ENCODE peak calls at places on chromosome 12, in ten cellular contexts. One of them, this sample, is unnamed.
A peak's percentile ranks its signal among the peaks of the same experiment; 100 is the strongest.

GRCh38 chr12:18589316-18589715 is 148.5 kb downstream of the PLCZ1 start:
- DNase-seq in right atrium auricular region: no peak
- DNase-seq in A549: no peak
- DNase-seq in left ventricle myocardium inferior: no peak
- DNase-seq in right lobe of liver: no peak
- DNase-seq in psoas muscle: no peak
- DNase-seq in mesendoderm: no peak
- DNase-seq in tibial artery: no peak
- DNase-seq in stomach: no peak
- DNase-seq in neural progenitor cell: no peak
- DNase-seq in this sample: no peak

GRCh38 chr12:104626069-104626690 is 169.4 kb downstream of the CHST11 start:
- DNase-seq in right atrium auricular region: no peak
- DNase-seq in A549: no peak
- DNase-seq in left ventricle myocardium inferior: no peak
- DNase-seq in right lobe of liver: no peak
- DNase-seq in psoas muscle: no peak
- DNase-seq in mesendoderm: no peak
- DNase-seq in tibial artery: no peak
- DNase-seq in stomach: no peak
- DNase-seq in neural progenitor cell: no peak
- DNase-seq in this sample: no peak

GRCh38 chr12:121214855-121215745 is 5.2 kb downstream of the P2RX4 start:
- DNase-seq in right atrium auricular region: no peak
- DNase-seq in A549: peak; percentile 63
- DNase-seq in left ventricle myocardium inferior: no peak
- DNase-seq in right lobe of liver: no peak
- DNase-seq in psoas muscle: no peak
- DNase-seq in mesendoderm: no peak
- DNase-seq in tibial artery: no peak
- DNase-seq in stomach: peak; percentile 59
- DNase-seq in neural progenitor cell: no peak
- DNase-seq in this sample: no peak

GRCh38 chr12:4977104-4977503 is 66.6 kb upstream of the KCNA5 start:
- DNase-seq in right atrium auricular region: no peak
- DNase-seq in A549: no peak
- DNase-seq in left ventricle myocardium inferior: no peak
- DNase-seq in right lobe of liver: no peak
- DNase-seq in psoas muscle: no peak
- DNase-seq in mesendoderm: no peak
- DNase-seq in tibial artery: no peak
- DNase-seq in stomach: no peak
- DNase-seq in neural progenitor cell: no peak
- DNase-seq in this sample: no peak

GRCh38 chr12:117155278-117156060 is 34.8 kb downstream of the FBXO21 start:
- DNase-seq in right atrium auricular region: no peak
- DNase-seq in A549: peak; percentile 73
- DNase-seq in left ventricle myocardium inferior: peak; percentile 36
- DNase-seq in right lobe of liver: peak; percentile 86
- DNase-seq in psoas muscle: peak; percentile 24
- DNase-seq in mesendoderm: peak; percentile 99
- DNase-seq in tibial artery: no peak
- DNase-seq in stomach: peak; percentile 75
- DNase-seq in neural progenitor cell: peak; percentile 92
- DNase-seq in this sample: peak; percentile 45

GRCh38 chr12:121452356-121453021 is 52.6 kb downstream of the RNF34 start:
- DNase-seq in right atrium auricular region: no peak
- DNase-seq in A549: no peak
- DNase-seq in left ventricle myocardium inferior: no peak
- DNase-seq in right lobe of liver: peak; percentile 59
- DNase-seq in psoas muscle: no peak
- DNase-seq in mesendoderm: no peak
- DNase-seq in tibial artery: no peak
- DNase-seq in stomach: no peak
- DNase-seq in neural progenitor cell: no peak
- DNase-seq in this sample: peak; percentile 73

GRCh38 chr12:123765504-123766035 is 3.5 kb downstream of the DNAH10 start:
- DNase-seq in right atrium auricular region: no peak
- DNase-seq in A549: no peak
- DNase-seq in left ventricle myocardium inferior: no peak
- DNase-seq in right lobe of liver: no peak
- DNase-seq in psoas muscle: no peak
- DNase-seq in mesendoderm: no peak
- DNase-seq in tibial artery: no peak
- DNase-seq in stomach: no peak
- DNase-seq in neural progenitor cell: no peak
- DNase-seq in this sample: no peak

GRCh38 chr12:23262670-23263069 is 637.7 kb downstream of the ETNK1 start:
- DNase-seq in right atrium auricular region: no peak
- DNase-seq in A549: no peak
- DNase-seq in left ventricle myocardium inferior: no peak
- DNase-seq in right lobe of liver: no peak
- DNase-seq in psoas muscle: no peak
- DNase-seq in mesendoderm: no peak
- DNase-seq in tibial artery: no peak
- DNase-seq in stomach: no peak
- DNase-seq in neural progenitor cell: no peak
- DNase-seq in this sample: no peak

GRCh38 chr12:22525426-22525825 is 18.9 kb downstream of the C2CD5 start:
- DNase-seq in right atrium auricular region: no peak
- DNase-seq in A549: no peak
- DNase-seq in left ventricle myocardium inferior: no peak
- DNase-seq in right lobe of liver: no peak
- DNase-seq in psoas muscle: no peak
- DNase-seq in mesendoderm: no peak
- DNase-seq in tibial artery: no peak
- DNase-seq in stomach: no peak
- DNase-seq in neural progenitor cell: no peak
- DNase-seq in this sample: no peak

GRCh38 chr12:101777476-101777875 is 38.2 kb upstream of the SYCP3 start:
- DNase-seq in right atrium auricular region: no peak
- DNase-seq in A549: no peak
- DNase-seq in left ventricle myocardium inferior: no peak
- DNase-seq in right lobe of liver: no peak
- DNase-seq in psoas muscle: no peak
- DNase-seq in mesendoderm: no peak
- DNase-seq in tibial artery: no peak
- DNase-seq in stomach: no peak
- DNase-seq in neural progenitor cell: no peak
- DNase-seq in this sample: no peak

GRCh38 chr12:99339663-99340062 is 307.9 kb upstream of the GARIN6 start:
- DNase-seq in right atrium auricular region: no peak
- DNase-seq in A549: no peak
- DNase-seq in left ventricle myocardium inferior: no peak
- DNase-seq in right lobe of liver: no peak
- DNase-seq in psoas muscle: no peak
- DNase-seq in mesendoderm: no peak
- DNase-seq in tibial artery: no peak
- DNase-seq in stomach: no peak
- DNase-seq in neural progenitor cell: no peak
- DNase-seq in this sample: no peak

GRCh38 chr12:11941601-11942360 is 129.0 kb upstream of the BCL2L14 start:
- DNase-seq in right atrium auricular region: no peak
- DNase-seq in A549: no peak
- DNase-seq in left ventricle myocardium inferior: no peak
- DNase-seq in right lobe of liver: no peak
- DNase-seq in psoas muscle: no peak
- DNase-seq in mesendoderm: no peak
- DNase-seq in tibial artery: no peak
- DNase-seq in stomach: peak; percentile 50
- DNase-seq in neural progenitor cell: no peak
- DNase-seq in this sample: no peak

GRCh38 chr12:65853489-65854157 is 29.3 kb downstream of the HMGA2 start:
- DNase-seq in right atrium auricular region: no peak
- DNase-seq in A549: no peak
- DNase-seq in left ventricle myocardium inferior: no peak
- DNase-seq in right lobe of liver: no peak
- DNase-seq in psoas muscle: no peak
- DNase-seq in mesendoderm: no peak
- DNase-seq in tibial artery: no peak
- DNase-seq in stomach: no peak
- DNase-seq in neural progenitor cell: no peak
- DNase-seq in this sample: no peak

GRCh38 chr12:104687823-104688573 is 231.2 kb downstream of the CHST11 start:
- DNase-seq in right atrium auricular region: no peak
- DNase-seq in A549: no peak
- DNase-seq in left ventricle myocardium inferior: no peak
- DNase-seq in right lobe of liver: no peak
- DNase-seq in psoas muscle: no peak
- DNase-seq in mesendoderm: no peak
- DNase-seq in tibial artery: no peak
- DNase-seq in stomach: no peak
- DNase-seq in neural progenitor cell: no peak
- DNase-seq in this sample: no peak

GRCh38 chr12:126457776-126458175 is 1392.5 kb downstream of the AACS start:
- DNase-seq in right atrium auricular region: no peak
- DNase-seq in A549: no peak
- DNase-seq in left ventricle myocardium inferior: no peak
- DNase-seq in right lobe of liver: no peak
- DNase-seq in psoas muscle: no peak
- DNase-seq in mesendoderm: no peak
- DNase-seq in tibial artery: no peak
- DNase-seq in stomach: no peak
- DNase-seq in neural progenitor cell: no peak
- DNase-seq in this sample: no peak

GRCh38 chr12:49565119-49565955 is 2.6 kb downstream of the MCRS1 start:
- DNase-seq in right atrium auricular region: no peak
- DNase-seq in A549: no peak
- DNase-seq in left ventricle myocardium inferior: peak; percentile 49
- DNase-seq in right lobe of liver: no peak
- DNase-seq in psoas muscle: no peak
- DNase-seq in mesendoderm: no peak
- DNase-seq in tibial artery: peak; percentile 24
- DNase-seq in stomach: no peak
- DNase-seq in neural progenitor cell: no peak
- DNase-seq in this sample: no peak

GRCh38 chr12:96083020-96083489 is 47.7 kb upstream of the LTA4H start:
- DNase-seq in right atrium auricular region: no peak
- DNase-seq in A549: no peak
- DNase-seq in left ventricle myocardium inferior: no peak
- DNase-seq in right lobe of liver: no peak
- DNase-seq in psoas muscle: no peak
- DNase-seq in mesendoderm: peak; percentile 54
- DNase-seq in tibial artery: no peak
- DNase-seq in stomach: no peak
- DNase-seq in neural progenitor cell: no peak
- DNase-seq in this sample: no peak

GRCh38 chr12:121894633-121895032 is 6.0 kb downstream of the PSMD9 start:
- DNase-seq in right atrium auricular region: no peak
- DNase-seq in A549: peak; percentile 49
- DNase-seq in left ventricle myocardium inferior: no peak
- DNase-seq in right lobe of liver: no peak
- DNase-seq in psoas muscle: no peak
- DNase-seq in mesendoderm: peak; percentile 69
- DNase-seq in tibial artery: no peak
- DNase-seq in stomach: no peak
- DNase-seq in neural progenitor cell: peak; percentile 59
- DNase-seq in this sample: no peak

GRCh38 chr12:76543831-76544347 is 15.7 kb downstream of the OSBPL8 start:
- DNase-seq in right atrium auricular region: no peak
- DNase-seq in A549: no peak
- DNase-seq in left ventricle myocardium inferior: no peak
- DNase-seq in right lobe of liver: no peak
- DNase-seq in psoas muscle: no peak
- DNase-seq in mesendoderm: no peak
- DNase-seq in tibial artery: no peak
- DNase-seq in stomach: no peak
- DNase-seq in neural progenitor cell: no peak
- DNase-seq in this sample: no peak
- H3K4me1 ChIP-seq in right atrium auricular region: peaks cover 29% of the 10 kb centered on the region
- H3K4me1 ChIP-seq in A549: peaks cover 11% of the 10 kb centered on the region
- H3K4me1 ChIP-seq in left ventricle myocardium inferior: peaks cover 60% of the 10 kb centered on the region
- H3K4me1 ChIP-seq in right lobe of liver: no peaks in the 10 kb centered on the region
- H3K4me1 ChIP-seq in psoas muscle: peaks cover 52% of the 10 kb centered on the region
- H3K4me1 ChIP-seq in mesendoderm: peaks cover 1% of the 10 kb centered on the region
- H3K4me1 ChIP-seq in tibial artery: peaks cover 10% of the 10 kb centered on the region
- H3K4me1 ChIP-seq in stomach: peaks cover 6% of the 10 kb centered on the region
- H3K4me1 ChIP-seq in neural progenitor cell: peaks cover 39% of the 10 kb centered on the region
- H3K4me1 ChIP-seq in this sample: no peaks in the 10 kb centered on the region

GRCh38 chr12:26031814-26032213 is 73.3 kb downstream of the RASSF8 start:
- DNase-seq in right atrium auricular region: no peak
- DNase-seq in A549: no peak
- DNase-seq in left ventricle myocardium inferior: no peak
- DNase-seq in right lobe of liver: no peak
- DNase-seq in psoas muscle: no peak
- DNase-seq in mesendoderm: no peak
- DNase-seq in tibial artery: no peak
- DNase-seq in stomach: no peak
- DNase-seq in neural progenitor cell: no peak
- DNase-seq in this sample: no peak
- H3K4me1 ChIP-seq in right atrium auricular region: peaks cover 33% of the 10 kb centered on the region
- H3K4me1 ChIP-seq in A549: peaks cover 17% of the 10 kb centered on the region
- H3K4me1 ChIP-seq in left ventricle myocardium inferior: peaks cover 31% of the 10 kb centered on the region
- H3K4me1 ChIP-seq in right lobe of liver: no peaks in the 10 kb centered on the region
- H3K4me1 ChIP-seq in psoas muscle: peaks cover 22% of the 10 kb centered on the region
- H3K4me1 ChIP-seq in mesendoderm: peaks cover 3% of the 10 kb centered on the region
- H3K4me1 ChIP-seq in tibial artery: peaks cover 66% of the 10 kb centered on the region
- H3K4me1 ChIP-seq in stomach: no peaks in the 10 kb centered on the region
- H3K4me1 ChIP-seq in neural progenitor cell: peaks cover 7% of the 10 kb centered on the region
- H3K4me1 ChIP-seq in this sample: peaks cover 8% of the 10 kb centered on the region

DNA sequence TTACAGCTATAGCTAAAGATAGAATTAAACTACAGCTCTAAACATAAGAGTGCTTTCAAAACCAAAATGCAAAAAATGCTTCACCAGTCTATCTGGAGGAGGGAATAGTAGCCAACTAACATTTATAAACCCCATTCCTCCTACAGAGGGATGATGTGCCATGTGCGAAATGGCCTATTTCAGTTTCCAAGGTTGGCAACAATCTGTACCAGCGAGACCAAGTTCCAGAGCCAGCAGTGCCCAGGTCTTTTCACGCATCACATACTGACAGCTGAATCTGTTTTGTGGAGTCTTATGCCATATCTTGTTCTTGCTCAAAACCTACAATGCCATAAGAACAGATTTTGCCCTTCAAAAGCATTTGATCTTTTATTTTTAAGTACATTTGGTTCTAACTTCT is 24.5 kb downstream of the NELL2 start:
- DNase-seq in right atrium auricular region: no peak
- DNase-seq in A549: no peak
- DNase-seq in left ventricle myocardium inferior: no peak
- DNase-seq in right lobe of liver: no peak
- DNase-seq in psoas muscle: no peak
- DNase-seq in mesendoderm: no peak
- DNase-seq in tibial artery: no peak
- DNase-seq in stomach: no peak
- DNase-seq in neural progenitor cell: no peak
- DNase-seq in this sample: no peak
- H3K4me1 ChIP-seq in right atrium auricular region: no peaks in the 10 kb centered on the region
- H3K4me1 ChIP-seq in A549: no peaks in the 10 kb centered on the region
- H3K4me1 ChIP-seq in left ventricle myocardium inferior: no peaks in the 10 kb centered on the region
- H3K4me1 ChIP-seq in right lobe of liver: no peaks in the 10 kb centered on the region
- H3K4me1 ChIP-seq in psoas muscle: no peaks in the 10 kb centered on the region
- H3K4me1 ChIP-seq in mesendoderm: no peaks in the 10 kb centered on the region
- H3K4me1 ChIP-seq in tibial artery: no peaks in the 10 kb centered on the region
- H3K4me1 ChIP-seq in stomach: no peaks in the 10 kb centered on the region
- H3K4me1 ChIP-seq in neural progenitor cell: peaks cover 10% of the 10 kb centered on the region
- H3K4me1 ChIP-seq in this sample: no peaks in the 10 kb centered on the region

DNA sequence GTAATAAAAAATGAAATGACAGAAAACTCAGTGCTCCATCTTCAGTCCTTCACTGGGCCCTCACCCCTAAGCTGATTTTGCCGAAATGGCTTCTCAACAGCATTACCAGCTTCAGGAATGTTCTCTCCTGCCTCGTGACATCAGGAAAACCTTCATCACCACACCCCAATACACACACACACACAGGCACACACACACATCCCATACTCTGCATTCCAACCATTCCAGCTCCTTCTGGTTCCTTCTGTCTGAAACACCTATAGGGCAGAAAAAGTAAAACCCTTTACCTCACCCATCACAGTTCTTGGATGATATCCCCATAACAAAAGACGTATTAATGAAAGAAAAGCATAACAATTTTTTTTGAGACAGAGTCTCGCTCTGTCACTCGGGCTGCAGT is 75.9 kb downstream of the CCDC60 start:
- DNase-seq in right atrium auricular region: no peak
- DNase-seq in A549: no peak
- DNase-seq in left ventricle myocardium inferior: no peak
- DNase-seq in right lobe of liver: no peak
- DNase-seq in psoas muscle: no peak
- DNase-seq in mesendoderm: peak; percentile 91
- DNase-seq in tibial artery: no peak
- DNase-seq in stomach: no peak
- DNase-seq in neural progenitor cell: peak; percentile 23
- DNase-seq in this sample: no peak
- H3K4me1 ChIP-seq in right atrium auricular region: peaks cover 13% of the 10 kb centered on the region
- H3K4me1 ChIP-seq in A549: no peaks in the 10 kb centered on the region
- H3K4me1 ChIP-seq in left ventricle myocardium inferior: peaks cover 34% of the 10 kb centered on the region
- H3K4me1 ChIP-seq in right lobe of liver: no peaks in the 10 kb centered on the region
- H3K4me1 ChIP-seq in psoas muscle: peaks cover 4% of the 10 kb centered on the region
- H3K4me1 ChIP-seq in mesendoderm: peaks cover 4% of the 10 kb centered on the region
- H3K4me1 ChIP-seq in tibial artery: no peaks in the 10 kb centered on the region
- H3K4me1 ChIP-seq in stomach: peaks cover 4% of the 10 kb centered on the region
- H3K4me1 ChIP-seq in neural progenitor cell: no peaks in the 10 kb centered on the region
- H3K4me1 ChIP-seq in this sample: no peaks in the 10 kb centered on the region